ENCODE peak calls at places on chromosome 5, in nine cellular contexts. One of them, this sample, is unnamed.

GRCh38 chr5:31626604-31627234 is 12.2 kb upstream of the PDZD2 start:
- DNase-seq in activated T-cell treated with anti-CD3 and anti-CD28 coated beads, Interleukin-2, amount 50 U/mL, for 1 hour: no peak
- DNase-seq in stimulated activated CD8-positive, alpha-beta memory T cell treated with anti-CD3 and anti-CD28 coated beads, Interleukin-4, amount 100 ng/mL, for 24 hours: no peak
- DNase-seq in activated naive CD4-positive, alpha-beta T cell treated with anti-CD3 and anti-CD28 coated beads for 36 hours: no peak
- DNase-seq in GM04504: no peak
- DNase-seq in activated CD4-positive, alpha-beta T cell treated with anti-CD3 and anti-CD28 coated beads, Interleukin-2, amount 50 U/mL, for 4 hours: no peak
- DNase-seq in cardiac fibroblast: no peak
- DNase-seq in NCI-H1436: no peak
- DNase-seq in M059J: no peak
- DNase-seq in this sample: no peak

GRCh38 chr5:100758306-100758705 is 144.8 kb downstream of the ST8SIA4 start:
- DNase-seq in activated T-cell treated with anti-CD3 and anti-CD28 coated beads, Interleukin-2, amount 50 U/mL, for 1 hour: no peak
- DNase-seq in stimulated activated CD8-positive, alpha-beta memory T cell treated with anti-CD3 and anti-CD28 coated beads, Interleukin-4, amount 100 ng/mL, for 24 hours: no peak
- DNase-seq in activated naive CD4-positive, alpha-beta T cell treated with anti-CD3 and anti-CD28 coated beads for 36 hours: no peak
- DNase-seq in GM04504: no peak
- DNase-seq in activated CD4-positive, alpha-beta T cell treated with anti-CD3 and anti-CD28 coated beads, Interleukin-2, amount 50 U/mL, for 4 hours: no peak
- DNase-seq in cardiac fibroblast: no peak
- DNase-seq in NCI-H1436: no peak
- DNase-seq in M059J: no peak
- DNase-seq in this sample: no peak

GRCh38 chr5:126509339-126509738 is 85.7 kb downstream of the ALDH7A1 start:
- DNase-seq in activated T-cell treated with anti-CD3 and anti-CD28 coated beads, Interleukin-2, amount 50 U/mL, for 1 hour: no peak
- DNase-seq in stimulated activated CD8-positive, alpha-beta memory T cell treated with anti-CD3 and anti-CD28 coated beads, Interleukin-4, amount 100 ng/mL, for 24 hours: no peak
- DNase-seq in activated naive CD4-positive, alpha-beta T cell treated with anti-CD3 and anti-CD28 coated beads for 36 hours: no peak
- DNase-seq in GM04504: no peak
- DNase-seq in activated CD4-positive, alpha-beta T cell treated with anti-CD3 and anti-CD28 coated beads, Interleukin-2, amount 50 U/mL, for 4 hours: no peak
- DNase-seq in cardiac fibroblast: peak
- DNase-seq in NCI-H1436: no peak
- DNase-seq in M059J: no peak
- DNase-seq in this sample: no peak

GRCh38 chr5:177471610-177472356 is 1.7 kb downstream of the DBN1 start:
- DNase-seq in activated T-cell treated with anti-CD3 and anti-CD28 coated beads, Interleukin-2, amount 50 U/mL, for 1 hour: no peak
- DNase-seq in stimulated activated CD8-positive, alpha-beta memory T cell treated with anti-CD3 and anti-CD28 coated beads, Interleukin-4, amount 100 ng/mL, for 24 hours: peak
- DNase-seq in activated naive CD4-positive, alpha-beta T cell treated with anti-CD3 and anti-CD28 coated beads for 36 hours: no peak
- DNase-seq in GM04504: no peak
- DNase-seq in activated CD4-positive, alpha-beta T cell treated with anti-CD3 and anti-CD28 coated beads, Interleukin-2, amount 50 U/mL, for 4 hours: no peak
- DNase-seq in cardiac fibroblast: peak
- DNase-seq in NCI-H1436: no peak
- DNase-seq in M059J: no peak
- DNase-seq in this sample: no peak

GRCh38 chr5:84724683-84725082 is 340.0 kb upstream of the EDIL3 start:
- DNase-seq in activated T-cell treated with anti-CD3 and anti-CD28 coated beads, Interleukin-2, amount 50 U/mL, for 1 hour: no peak
- DNase-seq in stimulated activated CD8-positive, alpha-beta memory T cell treated with anti-CD3 and anti-CD28 coated beads, Interleukin-4, amount 100 ng/mL, for 24 hours: no peak
- DNase-seq in activated naive CD4-positive, alpha-beta T cell treated with anti-CD3 and anti-CD28 coated beads for 36 hours: no peak
- DNase-seq in GM04504: no peak
- DNase-seq in activated CD4-positive, alpha-beta T cell treated with anti-CD3 and anti-CD28 coated beads, Interleukin-2, amount 50 U/mL, for 4 hours: no peak
- DNase-seq in cardiac fibroblast: peak
- DNase-seq in NCI-H1436: no peak
- DNase-seq in M059J: peak
- DNase-seq in this sample: no peak

GRCh38 chr5:43616535-43616934 is 13.6 kb downstream of the NNT start:
- DNase-seq in activated T-cell treated with anti-CD3 and anti-CD28 coated beads, Interleukin-2, amount 50 U/mL, for 1 hour: no peak
- DNase-seq in stimulated activated CD8-positive, alpha-beta memory T cell treated with anti-CD3 and anti-CD28 coated beads, Interleukin-4, amount 100 ng/mL, for 24 hours: no peak
- DNase-seq in activated naive CD4-positive, alpha-beta T cell treated with anti-CD3 and anti-CD28 coated beads for 36 hours: no peak
- DNase-seq in GM04504: no peak
- DNase-seq in activated CD4-positive, alpha-beta T cell treated with anti-CD3 and anti-CD28 coated beads, Interleukin-2, amount 50 U/mL, for 4 hours: no peak
- DNase-seq in cardiac fibroblast: peak
- DNase-seq in NCI-H1436: no peak
- DNase-seq in M059J: no peak
- DNase-seq in this sample: no peak

GRCh38 chr5:13348568-13348967 is 595.9 kb downstream of the DNAH5 start:
- DNase-seq in activated T-cell treated with anti-CD3 and anti-CD28 coated beads, Interleukin-2, amount 50 U/mL, for 1 hour: no peak
- DNase-seq in stimulated activated CD8-positive, alpha-beta memory T cell treated with anti-CD3 and anti-CD28 coated beads, Interleukin-4, amount 100 ng/mL, for 24 hours: no peak
- DNase-seq in activated naive CD4-positive, alpha-beta T cell treated with anti-CD3 and anti-CD28 coated beads for 36 hours: no peak
- DNase-seq in GM04504: no peak
- DNase-seq in activated CD4-positive, alpha-beta T cell treated with anti-CD3 and anti-CD28 coated beads, Interleukin-2, amount 50 U/mL, for 4 hours: no peak
- DNase-seq in cardiac fibroblast: peak
- DNase-seq in NCI-H1436: no peak
- DNase-seq in M059J: peak
- DNase-seq in this sample: no peak

GRCh38 chr5:179308563-179309382 is 36.5 kb downstream of the ADAMTS2 start:
- DNase-seq in activated T-cell treated with anti-CD3 and anti-CD28 coated beads, Interleukin-2, amount 50 U/mL, for 1 hour: no peak
- DNase-seq in stimulated activated CD8-positive, alpha-beta memory T cell treated with anti-CD3 and anti-CD28 coated beads, Interleukin-4, amount 100 ng/mL, for 24 hours: no peak
- DNase-seq in activated naive CD4-positive, alpha-beta T cell treated with anti-CD3 and anti-CD28 coated beads for 36 hours: no peak
- DNase-seq in GM04504: no peak
- DNase-seq in activated CD4-positive, alpha-beta T cell treated with anti-CD3 and anti-CD28 coated beads, Interleukin-2, amount 50 U/mL, for 4 hours: no peak
- DNase-seq in cardiac fibroblast: no peak
- DNase-seq in NCI-H1436: no peak
- DNase-seq in M059J: no peak
- DNase-seq in this sample: no peak

GRCh38 chr5:54551292-54551691 is 33.7 kb downstream of the SNX18 start:
- DNase-seq in activated T-cell treated with anti-CD3 and anti-CD28 coated beads, Interleukin-2, amount 50 U/mL, for 1 hour: no peak
- DNase-seq in stimulated activated CD8-positive, alpha-beta memory T cell treated with anti-CD3 and anti-CD28 coated beads, Interleukin-4, amount 100 ng/mL, for 24 hours: no peak
- DNase-seq in activated naive CD4-positive, alpha-beta T cell treated with anti-CD3 and anti-CD28 coated beads for 36 hours: no peak
- DNase-seq in GM04504: no peak
- DNase-seq in activated CD4-positive, alpha-beta T cell treated with anti-CD3 and anti-CD28 coated beads, Interleukin-2, amount 50 U/mL, for 4 hours: no peak
- DNase-seq in cardiac fibroblast: no peak
- DNase-seq in NCI-H1436: no peak
- DNase-seq in M059J: no peak
- DNase-seq in this sample: no peak

GRCh38 chr5:135827965-135828792 is 6.3 kb upstream of the SLC25A48 start:
- DNase-seq in activated T-cell treated with anti-CD3 and anti-CD28 coated beads, Interleukin-2, amount 50 U/mL, for 1 hour: no peak
- DNase-seq in stimulated activated CD8-positive, alpha-beta memory T cell treated with anti-CD3 and anti-CD28 coated beads, Interleukin-4, amount 100 ng/mL, for 24 hours: no peak
- DNase-seq in activated naive CD4-positive, alpha-beta T cell treated with anti-CD3 and anti-CD28 coated beads for 36 hours: no peak
- DNase-seq in GM04504: no peak
- DNase-seq in activated CD4-positive, alpha-beta T cell treated with anti-CD3 and anti-CD28 coated beads, Interleukin-2, amount 50 U/mL, for 4 hours: no peak
- DNase-seq in cardiac fibroblast: no peak
- DNase-seq in NCI-H1436: no peak
- DNase-seq in M059J: no peak
- DNase-seq in this sample: peak

GRCh38 chr5:143290115-143290514 is 113.4 kb downstream of the NR3C1 start:
- DNase-seq in activated T-cell treated with anti-CD3 and anti-CD28 coated beads, Interleukin-2, amount 50 U/mL, for 1 hour: no peak
- DNase-seq in stimulated activated CD8-positive, alpha-beta memory T cell treated with anti-CD3 and anti-CD28 coated beads, Interleukin-4, amount 100 ng/mL, for 24 hours: no peak
- DNase-seq in activated naive CD4-positive, alpha-beta T cell treated with anti-CD3 and anti-CD28 coated beads for 36 hours: no peak
- DNase-seq in GM04504: no peak
- DNase-seq in activated CD4-positive, alpha-beta T cell treated with anti-CD3 and anti-CD28 coated beads, Interleukin-2, amount 50 U/mL, for 4 hours: no peak
- DNase-seq in cardiac fibroblast: no peak
- DNase-seq in NCI-H1436: no peak
- DNase-seq in M059J: no peak
- DNase-seq in this sample: no peak

GRCh38 chr5:156386976-156387375 is 60.0 kb downstream of the SGCD start:
- DNase-seq in activated T-cell treated with anti-CD3 and anti-CD28 coated beads, Interleukin-2, amount 50 U/mL, for 1 hour: no peak
- DNase-seq in stimulated activated CD8-positive, alpha-beta memory T cell treated with anti-CD3 and anti-CD28 coated beads, Interleukin-4, amount 100 ng/mL, for 24 hours: no peak
- DNase-seq in activated naive CD4-positive, alpha-beta T cell treated with anti-CD3 and anti-CD28 coated beads for 36 hours: no peak
- DNase-seq in GM04504: no peak
- DNase-seq in activated CD4-positive, alpha-beta T cell treated with anti-CD3 and anti-CD28 coated beads, Interleukin-2, amount 50 U/mL, for 4 hours: no peak
- DNase-seq in cardiac fibroblast: no peak
- DNase-seq in NCI-H1436: peak
- DNase-seq in M059J: no peak
- DNase-seq in this sample: no peak

GRCh38 chr5:178576591-178577351 is 13.4 kb downstream of the COL23A1 start:
- DNase-seq in activated T-cell treated with anti-CD3 and anti-CD28 coated beads, Interleukin-2, amount 50 U/mL, for 1 hour: no peak
- DNase-seq in stimulated activated CD8-positive, alpha-beta memory T cell treated with anti-CD3 and anti-CD28 coated beads, Interleukin-4, amount 100 ng/mL, for 24 hours: no peak
- DNase-seq in activated naive CD4-positive, alpha-beta T cell treated with anti-CD3 and anti-CD28 coated beads for 36 hours: no peak
- DNase-seq in GM04504: no peak
- DNase-seq in activated CD4-positive, alpha-beta T cell treated with anti-CD3 and anti-CD28 coated beads, Interleukin-2, amount 50 U/mL, for 4 hours: no peak
- DNase-seq in cardiac fibroblast: no peak
- DNase-seq in NCI-H1436: no peak
- DNase-seq in M059J: no peak
- DNase-seq in this sample: no peak

GRCh38 chr5:41885286-41885685 is 15.1 kb upstream of the OXCT1 start:
- DNase-seq in activated T-cell treated with anti-CD3 and anti-CD28 coated beads, Interleukin-2, amount 50 U/mL, for 1 hour: no peak
- DNase-seq in stimulated activated CD8-positive, alpha-beta memory T cell treated with anti-CD3 and anti-CD28 coated beads, Interleukin-4, amount 100 ng/mL, for 24 hours: no peak
- DNase-seq in activated naive CD4-positive, alpha-beta T cell treated with anti-CD3 and anti-CD28 coated beads for 36 hours: no peak
- DNase-seq in GM04504: no peak
- DNase-seq in activated CD4-positive, alpha-beta T cell treated with anti-CD3 and anti-CD28 coated beads, Interleukin-2, amount 50 U/mL, for 4 hours: no peak
- DNase-seq in cardiac fibroblast: no peak
- DNase-seq in NCI-H1436: no peak
- DNase-seq in M059J: no peak
- DNase-seq in this sample: no peak

GRCh38 chr5:101942321-101942882 is 353.7 kb downstream of the SLCO4C1 start:
- DNase-seq in activated T-cell treated with anti-CD3 and anti-CD28 coated beads, Interleukin-2, amount 50 U/mL, for 1 hour: no peak
- DNase-seq in stimulated activated CD8-positive, alpha-beta memory T cell treated with anti-CD3 and anti-CD28 coated beads, Interleukin-4, amount 100 ng/mL, for 24 hours: no peak
- DNase-seq in activated naive CD4-positive, alpha-beta T cell treated with anti-CD3 and anti-CD28 coated beads for 36 hours: peak
- DNase-seq in GM04504: no peak
- DNase-seq in activated CD4-positive, alpha-beta T cell treated with anti-CD3 and anti-CD28 coated beads, Interleukin-2, amount 50 U/mL, for 4 hours: no peak
- DNase-seq in cardiac fibroblast: peak
- DNase-seq in NCI-H1436: peak
- DNase-seq in M059J: peak
- DNase-seq in this sample: no peak

GRCh38 chr5:33241826-33242225 is 198.9 kb upstream of the TARS1 start:
- DNase-seq in activated T-cell treated with anti-CD3 and anti-CD28 coated beads, Interleukin-2, amount 50 U/mL, for 1 hour: no peak
- DNase-seq in stimulated activated CD8-positive, alpha-beta memory T cell treated with anti-CD3 and anti-CD28 coated beads, Interleukin-4, amount 100 ng/mL, for 24 hours: no peak
- DNase-seq in activated naive CD4-positive, alpha-beta T cell treated with anti-CD3 and anti-CD28 coated beads for 36 hours: no peak
- DNase-seq in GM04504: no peak
- DNase-seq in activated CD4-positive, alpha-beta T cell treated with anti-CD3 and anti-CD28 coated beads, Interleukin-2, amount 50 U/mL, for 4 hours: no peak
- DNase-seq in cardiac fibroblast: no peak
- DNase-seq in NCI-H1436: no peak
- DNase-seq in M059J: no peak
- DNase-seq in this sample: no peak

GRCh38 chr5:69206528-69207190 is 17.3 kb downstream of the CENPH start:
- DNase-seq in activated T-cell treated with anti-CD3 and anti-CD28 coated beads, Interleukin-2, amount 50 U/mL, for 1 hour: no peak
- DNase-seq in stimulated activated CD8-positive, alpha-beta memory T cell treated with anti-CD3 and anti-CD28 coated beads, Interleukin-4, amount 100 ng/mL, for 24 hours: no peak
- DNase-seq in activated naive CD4-positive, alpha-beta T cell treated with anti-CD3 and anti-CD28 coated beads for 36 hours: no peak
- DNase-seq in GM04504: no peak
- DNase-seq in activated CD4-positive, alpha-beta T cell treated with anti-CD3 and anti-CD28 coated beads, Interleukin-2, amount 50 U/mL, for 4 hours: no peak
- DNase-seq in cardiac fibroblast: peak
- DNase-seq in NCI-H1436: no peak
- DNase-seq in M059J: peak
- DNase-seq in this sample: no peak

GRCh38 chr5:147396070-147396469 is 113.8 kb downstream of the DPYSL3 start:
- DNase-seq in activated T-cell treated with anti-CD3 and anti-CD28 coated beads, Interleukin-2, amount 50 U/mL, for 1 hour: no peak
- DNase-seq in stimulated activated CD8-positive, alpha-beta memory T cell treated with anti-CD3 and anti-CD28 coated beads, Interleukin-4, amount 100 ng/mL, for 24 hours: no peak
- DNase-seq in activated naive CD4-positive, alpha-beta T cell treated with anti-CD3 and anti-CD28 coated beads for 36 hours: no peak
- DNase-seq in GM04504: no peak
- DNase-seq in activated CD4-positive, alpha-beta T cell treated with anti-CD3 and anti-CD28 coated beads, Interleukin-2, amount 50 U/mL, for 4 hours: no peak
- DNase-seq in cardiac fibroblast: no peak
- DNase-seq in NCI-H1436: no peak
- DNase-seq in M059J: no peak
- DNase-seq in this sample: no peak

GRCh38 chr5:154141686-154142300 is 48.7 kb upstream of the GALNT10 start:
- DNase-seq in activated T-cell treated with anti-CD3 and anti-CD28 coated beads, Interleukin-2, amount 50 U/mL, for 1 hour: no peak
- DNase-seq in stimulated activated CD8-positive, alpha-beta memory T cell treated with anti-CD3 and anti-CD28 coated beads, Interleukin-4, amount 100 ng/mL, for 24 hours: no peak
- DNase-seq in activated naive CD4-positive, alpha-beta T cell treated with anti-CD3 and anti-CD28 coated beads for 36 hours: no peak
- DNase-seq in GM04504: no peak
- DNase-seq in activated CD4-positive, alpha-beta T cell treated with anti-CD3 and anti-CD28 coated beads, Interleukin-2, amount 50 U/mL, for 4 hours: no peak
- DNase-seq in cardiac fibroblast: no peak
- DNase-seq in NCI-H1436: no peak
- DNase-seq in M059J: no peak
- DNase-seq in this sample: no peak

GRCh38 chr5:174386846-174387245 is 337.5 kb upstream of the MSX2 start:
- DNase-seq in activated T-cell treated with anti-CD3 and anti-CD28 coated beads, Interleukin-2, amount 50 U/mL, for 1 hour: no peak
- DNase-seq in stimulated activated CD8-positive, alpha-beta memory T cell treated with anti-CD3 and anti-CD28 coated beads, Interleukin-4, amount 100 ng/mL, for 24 hours: no peak
- DNase-seq in activated naive CD4-positive, alpha-beta T cell treated with anti-CD3 and anti-CD28 coated beads for 36 hours: no peak
- DNase-seq in GM04504: no peak
- DNase-seq in activated CD4-positive, alpha-beta T cell treated with anti-CD3 and anti-CD28 coated beads, Interleukin-2, amount 50 U/mL, for 4 hours: no peak
- DNase-seq in cardiac fibroblast: no peak
- DNase-seq in NCI-H1436: no peak
- DNase-seq in M059J: peak
- DNase-seq in this sample: no peak

GRCh38 chr5:142466195-142466951 is 141.6 kb upstream of the SPRY4 start:
- DNase-seq in activated T-cell treated with anti-CD3 and anti-CD28 coated beads, Interleukin-2, amount 50 U/mL, for 1 hour: no peak
- DNase-seq in stimulated activated CD8-positive, alpha-beta memory T cell treated with anti-CD3 and anti-CD28 coated beads, Interleukin-4, amount 100 ng/mL, for 24 hours: no peak
- DNase-seq in activated naive CD4-positive, alpha-beta T cell treated with anti-CD3 and anti-CD28 coated beads for 36 hours: no peak
- DNase-seq in GM04504: no peak
- DNase-seq in activated CD4-positive, alpha-beta T cell treated with anti-CD3 and anti-CD28 coated beads, Interleukin-2, amount 50 U/mL, for 4 hours: no peak
- DNase-seq in cardiac fibroblast: peak
- DNase-seq in NCI-H1436: no peak
- DNase-seq in M059J: no peak
- DNase-seq in this sample: no peak

GRCh38 chr5:122141751-122142150 is 12.4 kb downstream of the ZNF474 start:
- DNase-seq in activated T-cell treated with anti-CD3 and anti-CD28 coated beads, Interleukin-2, amount 50 U/mL, for 1 hour: no peak
- DNase-seq in stimulated activated CD8-positive, alpha-beta memory T cell treated with anti-CD3 and anti-CD28 coated beads, Interleukin-4, amount 100 ng/mL, for 24 hours: no peak
- DNase-seq in activated naive CD4-positive, alpha-beta T cell treated with anti-CD3 and anti-CD28 coated beads for 36 hours: no peak
- DNase-seq in GM04504: no peak
- DNase-seq in activated CD4-positive, alpha-beta T cell treated with anti-CD3 and anti-CD28 coated beads, Interleukin-2, amount 50 U/mL, for 4 hours: no peak
- DNase-seq in cardiac fibroblast: no peak
- DNase-seq in NCI-H1436: no peak
- DNase-seq in M059J: peak
- DNase-seq in this sample: no peak

GRCh38 chr5:58127132-58127485 is 332.8 kb downstream of the PLK2 start:
- DNase-seq in activated T-cell treated with anti-CD3 and anti-CD28 coated beads, Interleukin-2, amount 50 U/mL, for 1 hour: no peak
- DNase-seq in stimulated activated CD8-positive, alpha-beta memory T cell treated with anti-CD3 and anti-CD28 coated beads, Interleukin-4, amount 100 ng/mL, for 24 hours: no peak
- DNase-seq in activated naive CD4-positive, alpha-beta T cell treated with anti-CD3 and anti-CD28 coated beads for 36 hours: no peak
- DNase-seq in GM04504: no peak
- DNase-seq in activated CD4-positive, alpha-beta T cell treated with anti-CD3 and anti-CD28 coated beads, Interleukin-2, amount 50 U/mL, for 4 hours: no peak
- DNase-seq in cardiac fibroblast: no peak
- DNase-seq in NCI-H1436: no peak
- DNase-seq in M059J: no peak
- DNase-seq in this sample: no peak

GRCh38 chr5:1788200-1788599 is 11.4 kb downstream of the MRPL36 start:
- DNase-seq in activated T-cell treated with anti-CD3 and anti-CD28 coated beads, Interleukin-2, amount 50 U/mL, for 1 hour: no peak
- DNase-seq in stimulated activated CD8-positive, alpha-beta memory T cell treated with anti-CD3 and anti-CD28 coated beads, Interleukin-4, amount 100 ng/mL, for 24 hours: no peak
- DNase-seq in activated naive CD4-positive, alpha-beta T cell treated with anti-CD3 and anti-CD28 coated beads for 36 hours: no peak
- DNase-seq in GM04504: no peak
- DNase-seq in activated CD4-positive, alpha-beta T cell treated with anti-CD3 and anti-CD28 coated beads, Interleukin-2, amount 50 U/mL, for 4 hours: no peak
- DNase-seq in cardiac fibroblast: no peak
- DNase-seq in NCI-H1436: no peak
- DNase-seq in M059J: no peak
- DNase-seq in this sample: no peak

GRCh38 chr5:97131139-97131710 is 11.2 kb downstream of the LIX1 start:
- DNase-seq in activated T-cell treated with anti-CD3 and anti-CD28 coated beads, Interleukin-2, amount 50 U/mL, for 1 hour: no peak
- DNase-seq in stimulated activated CD8-positive, alpha-beta memory T cell treated with anti-CD3 and anti-CD28 coated beads, Interleukin-4, amount 100 ng/mL, for 24 hours: no peak
- DNase-seq in activated naive CD4-positive, alpha-beta T cell treated with anti-CD3 and anti-CD28 coated beads for 36 hours: no peak
- DNase-seq in GM04504: no peak
- DNase-seq in activated CD4-positive, alpha-beta T cell treated with anti-CD3 and anti-CD28 coated beads, Interleukin-2, amount 50 U/mL, for 4 hours: no peak
- DNase-seq in cardiac fibroblast: peak
- DNase-seq in NCI-H1436: no peak
- DNase-seq in M059J: peak
- DNase-seq in this sample: no peak

GRCh38 chr5:96709152-96709821 is 47.1 kb downstream of the CAST start:
- DNase-seq in activated T-cell treated with anti-CD3 and anti-CD28 coated beads, Interleukin-2, amount 50 U/mL, for 1 hour: no peak
- DNase-seq in stimulated activated CD8-positive, alpha-beta memory T cell treated with anti-CD3 and anti-CD28 coated beads, Interleukin-4, amount 100 ng/mL, for 24 hours: no peak
- DNase-seq in activated naive CD4-positive, alpha-beta T cell treated with anti-CD3 and anti-CD28 coated beads for 36 hours: no peak
- DNase-seq in GM04504: peak
- DNase-seq in activated CD4-positive, alpha-beta T cell treated with anti-CD3 and anti-CD28 coated beads, Interleukin-2, amount 50 U/mL, for 4 hours: no peak
- DNase-seq in cardiac fibroblast: peak
- DNase-seq in NCI-H1436: no peak
- DNase-seq in M059J: peak
- DNase-seq in this sample: no peak

GRCh38 chr5:150489358-150490295 is 18.3 kb upstream of the NDST1 start:
- DNase-seq in activated T-cell treated with anti-CD3 and anti-CD28 coated beads, Interleukin-2, amount 50 U/mL, for 1 hour: no peak
- DNase-seq in stimulated activated CD8-positive, alpha-beta memory T cell treated with anti-CD3 and anti-CD28 coated beads, Interleukin-4, amount 100 ng/mL, for 24 hours: no peak
- DNase-seq in activated naive CD4-positive, alpha-beta T cell treated with anti-CD3 and anti-CD28 coated beads for 36 hours: no peak
- DNase-seq in GM04504: no peak
- DNase-seq in activated CD4-positive, alpha-beta T cell treated with anti-CD3 and anti-CD28 coated beads, Interleukin-2, amount 50 U/mL, for 4 hours: no peak
- DNase-seq in cardiac fibroblast: peak
- DNase-seq in NCI-H1436: no peak
- DNase-seq in M059J: peak
- DNase-seq in this sample: no peak

GRCh38 chr5:58412932-58413331 is 47.0 kb downstream of the PLK2 start:
- DNase-seq in activated T-cell treated with anti-CD3 and anti-CD28 coated beads, Interleukin-2, amount 50 U/mL, for 1 hour: no peak
- DNase-seq in stimulated activated CD8-positive, alpha-beta memory T cell treated with anti-CD3 and anti-CD28 coated beads, Interleukin-4, amount 100 ng/mL, for 24 hours: no peak
- DNase-seq in activated naive CD4-positive, alpha-beta T cell treated with anti-CD3 and anti-CD28 coated beads for 36 hours: no peak
- DNase-seq in GM04504: no peak
- DNase-seq in activated CD4-positive, alpha-beta T cell treated with anti-CD3 and anti-CD28 coated beads, Interleukin-2, amount 50 U/mL, for 4 hours: no peak
- DNase-seq in cardiac fibroblast: no peak
- DNase-seq in NCI-H1436: no peak
- DNase-seq in M059J: peak
- DNase-seq in this sample: no peak

GRCh38 chr5:464446-464842 is 21.5 kb downstream of the EXOC3 start:
- DNase-seq in activated T-cell treated with anti-CD3 and anti-CD28 coated beads, Interleukin-2, amount 50 U/mL, for 1 hour: peak
- DNase-seq in stimulated activated CD8-positive, alpha-beta memory T cell treated with anti-CD3 and anti-CD28 coated beads, Interleukin-4, amount 100 ng/mL, for 24 hours: no peak
- DNase-seq in activated naive CD4-positive, alpha-beta T cell treated with anti-CD3 and anti-CD28 coated beads for 36 hours: no peak
- DNase-seq in GM04504: no peak
- DNase-seq in activated CD4-positive, alpha-beta T cell treated with anti-CD3 and anti-CD28 coated beads, Interleukin-2, amount 50 U/mL, for 4 hours: no peak
- DNase-seq in cardiac fibroblast: no peak
- DNase-seq in NCI-H1436: no peak
- DNase-seq in M059J: no peak
- DNase-seq in this sample: no peak

GRCh38 chr5:7597058-7597457 is 201.1 kb downstream of the ADCY2 start:
- DNase-seq in activated T-cell treated with anti-CD3 and anti-CD28 coated beads, Interleukin-2, amount 50 U/mL, for 1 hour: no peak
- DNase-seq in stimulated activated CD8-positive, alpha-beta memory T cell treated with anti-CD3 and anti-CD28 coated beads, Interleukin-4, amount 100 ng/mL, for 24 hours: no peak
- DNase-seq in activated naive CD4-positive, alpha-beta T cell treated with anti-CD3 and anti-CD28 coated beads for 36 hours: no peak
- DNase-seq in GM04504: no peak
- DNase-seq in activated CD4-positive, alpha-beta T cell treated with anti-CD3 and anti-CD28 coated beads, Interleukin-2, amount 50 U/mL, for 4 hours: no peak
- DNase-seq in cardiac fibroblast: no peak
- DNase-seq in NCI-H1436: no peak
- DNase-seq in M059J: peak
- DNase-seq in this sample: no peak

GRCh38 chr5:113240951-113241726 is 193.7 kb downstream of the TSSK1B start:
- DNase-seq in activated T-cell treated with anti-CD3 and anti-CD28 coated beads, Interleukin-2, amount 50 U/mL, for 1 hour: no peak
- DNase-seq in stimulated activated CD8-positive, alpha-beta memory T cell treated with anti-CD3 and anti-CD28 coated beads, Interleukin-4, amount 100 ng/mL, for 24 hours: no peak
- DNase-seq in activated naive CD4-positive, alpha-beta T cell treated with anti-CD3 and anti-CD28 coated beads for 36 hours: no peak
- DNase-seq in GM04504: no peak
- DNase-seq in activated CD4-positive, alpha-beta T cell treated with anti-CD3 and anti-CD28 coated beads, Interleukin-2, amount 50 U/mL, for 4 hours: no peak
- DNase-seq in cardiac fibroblast: no peak
- DNase-seq in NCI-H1436: no peak
- DNase-seq in M059J: no peak
- DNase-seq in this sample: no peak

This sample was measured in activated CD8-positive, alpha-beta memory T cell treated with anti-CD3 and anti-CD28 coated beads for 24 hours.